ENCODE peak calls at places on chromosomes 7 and 10, in five cellular contexts. M is fibroblast of lung, U is GM12864, R is brain microvascular endothelial cell, J is thoracic aorta. Y is an unnamed sample.

GRCh38 chr10:17062493-17063487 is 66.8 kb downstream of the CUBN start:
- DNase-seq in M (peak; percentile 94), U (no peak), J (peak; percentile 31), R (peak; percentile 94), Y (no peak)

GRCh38 chr10:51074238-51075028 is at the start of gene PRKG1:
- DNase-seq in M (peak; percentile 72), J (peak; percentile 54), U (no peak), R (peak; percentile 80), Y (peak; percentile 24)

GRCh38 chr10:79311581-79312407 is 35.5 kb upstream of the PPIF start:
- DNase-seq in R (no peak), J (no peak), M (no peak), U (no peak), Y (no peak)

GRCh38 chr7:2757361-2757903 is 69.4 kb downstream of the AMZ1 start:
- DNase-seq in J (peak; percentile 46), R (no peak), M (peak; percentile 74), U (no peak), Y (no peak)

GRCh38 chr10:117284726-117285494 is 44.0 kb downstream of the SLC18A2 start:
- DNase-seq in M (no peak), J (no peak), R (no peak), U (no peak), Y (no peak)

GRCh38 chr10:84548869-84549268 is 220.5 kb downstream of the CCSER2 start:
- DNase-seq in R (no peak), M (no peak), J (no peak), U (no peak), Y (no peak)

GRCh38 chr10:114779803-114780609 is 41.6 kb upstream of the FHIP2A start:
- DNase-seq in R (peak; percentile 72), U (no peak), M (peak; percentile 91), J (no peak), Y (no peak)

GRCh38 chr10:80202934-80203834 is 2.2 kb downstream of the ANXA11 start:
- DNase-seq in U (peak; percentile 55), R (peak; percentile 94), M (peak; percentile 93), J (no peak), Y (peak; percentile 54)

GRCh38 chr7:95396136-95397032 is at the start of gene PON3:
- DNase-seq in J (no peak), U (no peak), R (no peak), M (no peak), Y (peak; percentile 56)

GRCh38 chr7:70635633-70636032 is 496.3 kb upstream of the GALNT17 start:
- DNase-seq in J (no peak), R (no peak), U (no peak), M (no peak), Y (no peak)

GRCh38 chr7:74042746-74043522 is 15.0 kb downstream of the ELN start:
- DNase-seq in J (no peak), M (no peak), U (no peak), R (no peak), Y (no peak)

GRCh38 chr7:15839415-15840100 is 153.1 kb upstream of the MEOX2 start:
- DNase-seq in M (no peak), J (no peak), U (no peak), R (peak; percentile 16), Y (no peak)

GRCh38 chr7:44769381-44770209 is 20.9 kb downstream of the ZMIZ2 start:
- DNase-seq in J (no peak), U (peak; percentile 55), M (peak; percentile 67), R (peak; percentile 24), Y (peak; percentile 78)

GRCh38 chr10:87750001-87750651 is 67.9 kb downstream of the ATAD1 start:
- DNase-seq in U (no peak), M (peak; percentile 92), J (no peak), R (no peak), Y (no peak)

GRCh38 chr10:92792661-92793060 is 55.7 kb upstream of the EXOC6 start:
- DNase-seq in R (no peak), U (no peak), J (no peak), M (no peak), Y (no peak)

GRCh38 chr7:84654287-84654686 is 459.7 kb upstream of the SEMA3A start:
- DNase-seq in R (no peak), U (no peak), J (no peak), M (no peak), Y (no peak)

GRCh38 chr7:43108255-43109011 is 4.0 kb upstream of the HECW1 start:
- DNase-seq in M (peak; percentile 37), U (peak; percentile 30), R (peak; percentile 75), J (peak; percentile 19), Y (peak; percentile 68)

GRCh38 chr10:86155034-86155656 is 211.4 kb downstream of the GRID1 start:
- DNase-seq in J (no peak), R (no peak), M (no peak), U (no peak), Y (no peak)

GRCh38 chr7:11701829-11702560 is 130.0 kb downstream of the THSD7A start:
- DNase-seq in J (no peak), U (no peak), M (peak; percentile 36), R (peak; percentile 25), Y (no peak)

GRCh38 chr7:33444501-33444900 is 315.1 kb downstream of the BBS9 start:
- DNase-seq in U (no peak), M (no peak), R (no peak), J (no peak), Y (no peak)

GRCh38 chr10:126959906-126960685 is 54.9 kb downstream of the DOCK1 start:
- DNase-seq in U (no peak), M (no peak), J (no peak), R (no peak), Y (no peak)

GRCh38 chr10:114753126-114753525 is 68.5 kb upstream of the FHIP2A start:
- DNase-seq in R (no peak), U (no peak), M (peak; percentile 79), J (no peak), Y (no peak)

GRCh38 chr7:123692471-123692877 is 36.8 kb downstream of the LMOD2 start:
- DNase-seq in R (no peak), U (no peak), J (no peak), M (no peak), Y (no peak)

GRCh38 chr10:17655567-17656146 is 11.7 kb downstream of the STAM start:
- DNase-seq in R (peak; percentile 61), J (no peak), U (peak; percentile 47), M (peak; percentile 75), Y (peak; percentile 56)

GRCh38 chr7:127476618-127477017 is 84.1 kb upstream of the ZNF800 start:
- DNase-seq in U (no peak), R (no peak), J (no peak), M (no peak), Y (no peak)
- TF ChIP-seq CTCF in U (no peak), R (no peak), J (no peak), M (no peak), Y (no peak)

DNA sequence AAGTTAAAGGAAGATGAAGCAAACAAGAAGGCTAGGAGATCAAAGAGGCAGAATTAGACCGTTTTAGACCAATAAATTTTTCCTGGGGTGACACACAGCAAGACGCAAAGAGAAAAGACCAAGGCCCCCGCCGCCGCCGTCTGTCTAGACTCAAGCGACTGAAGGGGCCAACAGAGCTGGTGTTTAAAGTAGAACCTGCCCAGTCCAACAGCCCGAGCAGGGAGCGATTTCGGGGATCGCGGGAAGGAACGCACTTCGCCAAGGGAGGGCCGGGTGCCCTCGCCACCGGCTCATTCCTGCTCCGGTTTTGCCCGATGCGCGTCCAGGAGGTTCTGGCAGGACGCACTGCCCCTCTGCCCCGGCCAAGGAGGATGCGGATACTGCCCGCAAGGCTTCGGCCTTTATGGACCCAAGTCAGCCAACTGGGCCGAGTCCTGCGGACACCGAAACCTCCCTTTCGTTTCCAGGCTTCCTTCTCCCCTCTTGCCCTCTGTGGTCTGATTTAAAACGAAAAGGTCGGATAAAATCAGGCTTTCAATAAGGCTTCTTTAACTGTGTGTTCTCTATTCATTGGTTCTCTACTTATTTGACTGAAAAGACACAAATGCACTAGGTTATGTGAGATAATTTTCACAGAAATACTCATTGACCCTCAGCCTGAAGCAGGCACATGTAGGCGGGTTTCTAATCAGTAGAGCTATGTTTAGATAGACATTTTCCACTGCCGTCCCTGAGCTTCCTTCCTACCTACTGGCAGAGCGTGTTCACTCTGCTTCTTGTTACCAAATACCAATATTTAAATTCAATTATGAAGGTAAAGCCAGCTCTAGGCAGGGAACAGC is 2.2 kb upstream of the HOXA7 start:
- DNase-seq in J (no peak), U (no peak), R (no peak), M (no peak), Y (no peak)
- TF ChIP-seq CTCF in J (no peak), U (no peak), R (no peak), M (no peak), Y (no peak)

DNA sequence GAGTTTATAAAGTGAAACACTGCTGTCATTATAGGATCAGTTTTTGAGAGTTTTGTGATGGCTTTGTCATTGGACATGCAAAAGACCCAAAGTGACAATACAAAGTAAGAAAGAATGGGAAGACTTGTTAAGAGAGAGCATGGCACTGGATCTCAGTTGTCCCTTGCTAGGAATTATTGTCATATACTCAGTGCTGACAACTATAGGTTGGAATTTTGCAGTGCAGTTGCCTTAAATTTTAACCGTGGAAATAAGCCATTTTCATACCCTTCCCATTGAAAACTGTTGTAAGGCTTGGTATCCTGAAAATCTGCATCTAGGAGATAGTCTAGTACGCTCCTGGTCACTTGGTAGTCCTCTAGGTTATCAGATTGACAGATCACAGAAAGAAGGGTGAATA is 1156.7 kb downstream of the GATA3 start:
- DNase-seq in J (no peak), U (no peak), R (peak; percentile 4), M (no peak), Y (no peak)
- TF ChIP-seq CTCF in J (no peak), U (no peak), R (peak; percentile 42), M (peak; percentile 69), Y (no peak)

DNA sequence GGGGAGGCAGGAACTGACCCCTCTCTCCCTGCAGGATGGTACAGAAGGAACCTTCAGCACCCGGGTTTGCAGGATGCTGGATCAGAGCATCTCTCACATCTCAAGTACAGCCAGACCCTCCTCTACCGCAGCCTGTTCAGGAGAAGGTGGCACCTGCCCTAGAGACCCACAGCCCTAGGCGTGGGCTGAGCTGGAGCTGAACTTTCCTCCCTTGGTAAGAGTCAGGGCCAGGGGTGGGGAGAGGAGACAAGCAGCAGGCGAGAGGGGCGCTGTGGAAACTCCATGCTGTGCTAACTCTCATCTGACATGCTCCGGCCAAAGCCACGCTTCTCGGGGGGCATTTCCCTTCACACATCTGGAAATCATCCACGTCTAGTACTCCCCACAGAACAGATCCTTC is 154.4 kb downstream of the DIP2C start:
- DNase-seq in U (no peak), M (no peak), R (no peak), J (no peak), Y (no peak)
- TF ChIP-seq CTCF in U (no peak), M (no peak), R (no peak), J (no peak), Y (no peak)

DNA sequence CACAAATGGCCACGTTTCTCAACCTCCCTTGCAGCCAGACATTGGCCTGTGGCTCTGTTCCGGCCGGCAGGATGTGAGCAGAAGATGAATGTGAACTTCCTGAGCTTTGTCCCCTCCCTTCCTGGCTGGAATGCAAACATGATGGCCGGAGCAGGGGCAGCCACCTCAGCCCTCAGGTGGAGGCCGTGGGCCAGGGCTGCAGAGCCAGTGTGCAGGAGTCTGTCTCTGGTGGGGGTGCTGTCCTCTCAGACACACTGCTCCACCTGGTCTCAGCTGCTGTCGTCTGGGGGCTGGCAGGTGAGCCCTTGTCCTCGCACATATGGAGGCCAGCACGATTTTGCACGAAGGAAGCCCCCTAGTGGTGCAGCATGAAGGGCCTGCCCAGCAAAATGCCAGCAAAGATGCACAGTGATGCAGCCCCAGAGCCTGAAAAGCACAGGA is 25.3 kb upstream of the PWWP2B start:
- DNase-seq in U (no peak), M (no peak), J (no peak), R (no peak), Y (no peak)
- TF ChIP-seq CTCF in U (peak; percentile 59), M (peak; percentile 39), J (no peak), R (peak; percentile 76), Y (peak; percentile 51)